ENCODE peak calls at places on chromosomes 13 and 19, in eight cellular contexts. S is AG10803; M is CD8-positive, alpha-beta T cell; Z is cardiac muscle cell; P is endothelial cell; B is body of pancreas; A is OCI-LY7; L is psoas muscle. W is an unnamed sample.

GRCh38 chr13:43303040-43303729 is 279.8 kb downstream of the DNAJC15 start:
- DNase-seq in S (peak), M (no peak), Z (peak), P (peak), B (peak), A (peak), L (peak), W (peak)

GRCh38 chr19:7868326-7868670 is 5.9 kb downstream of the PRR36 start:
- DNase-seq in S (no peak), M (peak), Z (no peak), P (no peak), B (no peak), A (no peak), L (no peak), W (no peak)

GRCh38 chr19:15303105-15303780 is 29.1 kb downstream of the BRD4 start:
- DNase-seq in S (peak), M (no peak), Z (no peak), P (no peak), B (no peak), A (no peak), L (no peak), W (no peak)

GRCh38 chr13:55062662-55063061 is 2034.0 kb downstream of the OLFM4 start:
- DNase-seq in S (no peak), M (no peak), Z (no peak), P (no peak), B (no peak), A (no peak), L (no peak), W (no peak)

GRCh38 chr13:101979825-101980224 is 422.0 kb downstream of the FGF14 start:
- DNase-seq in S (no peak), M (no peak), Z (no peak), P (no peak), B (no peak), A (no peak), L (no peak), W (no peak)

GRCh38 chr19:18393836-18394235 is 3.6 kb downstream of the LRRC25 start:
- DNase-seq in S (no peak), M (no peak), Z (no peak), P (no peak), B (no peak), A (peak), L (no peak), W (no peak)

GRCh38 chr19:30046522-30046921 is 104.5 kb downstream of the URI1 start:
- DNase-seq in S (no peak), M (no peak), Z (no peak), P (no peak), B (no peak), A (peak), L (no peak), W (no peak)

GRCh38 chr13:96958286-96958891 is 35.9 kb downstream of the OXGR1 start:
- DNase-seq in S (peak), M (no peak), Z (peak), P (peak), B (peak), A (peak), L (no peak), W (peak)

GRCh38 chr19:2602391-2603181 is 99.9 kb downstream of the GNG7 start:
- DNase-seq in S (peak), M (no peak), Z (peak), P (no peak), B (peak), A (no peak), L (peak), W (no peak)

GRCh38 chr19:29015569-29015968 is 197.4 kb downstream of the UQCRFS1 start:
- DNase-seq in S (no peak), M (no peak), Z (no peak), P (no peak), B (no peak), A (no peak), L (no peak), W (no peak)

GRCh38 chr13:52850396-52851152 is 2.1 kb upstream of the PCDH8 start:
- DNase-seq in S (peak), M (no peak), Z (peak), P (peak), B (peak), A (no peak), L (peak), W (peak)
- TF ChIP-seq CTCF in S (peak), M (no peak), Z (no peak), P (peak), B (no peak), A (peak), L (no peak), W (no peak)

GRCh38 chr13:22696433-22696832 is 484.3 kb upstream of the SGCG start:
- DNase-seq in S (no peak), M (no peak), Z (no peak), P (peak), B (no peak), A (no peak), L (no peak), W (no peak)

GRCh38 chr13:22698477-22698876 is 482.3 kb upstream of the SGCG start:
- DNase-seq in S (no peak), M (no peak), Z (no peak), P (no peak), B (no peak), A (no peak), L (no peak), W (no peak)

GRCh38 chr13:22703601-22704209 is 477.1 kb upstream of the SGCG start:
- DNase-seq in S (no peak), M (no peak), Z (no peak), P (no peak), B (no peak), A (no peak), L (no peak), W (no peak)

DNA sequence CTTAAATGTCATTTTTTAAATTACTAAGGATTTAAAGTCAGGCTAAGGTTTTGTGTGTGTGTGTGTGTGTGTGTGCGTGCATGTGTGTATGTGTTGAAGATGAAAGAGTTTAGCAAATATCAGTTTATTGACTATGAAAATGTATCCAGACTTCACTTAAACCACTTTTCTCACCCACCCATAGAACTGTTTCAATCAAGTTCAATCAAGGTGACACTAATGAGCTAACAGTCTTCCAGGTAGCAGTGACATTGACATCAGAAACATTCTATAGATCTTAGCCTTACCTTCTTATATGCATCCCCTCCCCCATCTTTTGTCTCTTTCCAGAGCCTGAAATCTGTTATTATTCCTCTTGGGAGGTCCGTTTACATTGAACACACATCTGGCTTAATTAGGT is 480.3 kb upstream of the SGCG start:
- DNase-seq in S (no peak), M (no peak), Z (no peak), P (no peak), B (no peak), A (no peak), L (no peak), W (no peak)
- TF ChIP-seq CTCF in S (no peak), M (no peak), Z (no peak), P (no peak), B (no peak), A (no peak), L (no peak), W (no peak)

GRCh38 chr19:54102421-54103169 is at the start of gene NDUFA3:
- DNase-seq in S (peak), M (peak), Z (peak), P (peak), B (peak), A (peak), L (peak), W (peak)

GRCh38 chr19:54100560-54100959 is at the start of gene OSCAR:
- DNase-seq in S (peak), M (no peak), Z (no peak), P (no peak), B (no peak), A (no peak), L (no peak), W (no peak)

GRCh38 chr19:54094601-54095000 is 6.0 kb downstream of the OSCAR start:
- DNase-seq in S (no peak), M (no peak), Z (no peak), P (no peak), B (no peak), A (no peak), L (no peak), W (no peak)

GRCh38 chr19:54095136-54095858 is 5.3 kb downstream of the OSCAR start:
- DNase-seq in S (no peak), M (no peak), Z (no peak), P (no peak), B (no peak), A (no peak), L (no peak), W (no peak)

GRCh38 chr19:54096642-54097106 is 3.9 kb downstream of the OSCAR start:
- DNase-seq in S (peak), M (peak), Z (no peak), P (no peak), B (no peak), A (peak), L (no peak), W (no peak)
- TF ChIP-seq CTCF in S (peak), M (no peak), Z (peak), P (no peak), B (no peak), A (peak), L (no peak), W (peak)

GRCh38 chr13:32315255-32316029 is at the start of the genes BRCA2 and ZAR1L:
- DNase-seq in S (peak), M (peak), Z (peak), P (peak), B (peak), A (peak), L (peak), W (peak)
- TF ChIP-seq CTCF in S (no peak), M (no peak), Z (no peak), P (no peak), B (no peak), A (no peak), L (no peak), W (no peak)

DNA sequence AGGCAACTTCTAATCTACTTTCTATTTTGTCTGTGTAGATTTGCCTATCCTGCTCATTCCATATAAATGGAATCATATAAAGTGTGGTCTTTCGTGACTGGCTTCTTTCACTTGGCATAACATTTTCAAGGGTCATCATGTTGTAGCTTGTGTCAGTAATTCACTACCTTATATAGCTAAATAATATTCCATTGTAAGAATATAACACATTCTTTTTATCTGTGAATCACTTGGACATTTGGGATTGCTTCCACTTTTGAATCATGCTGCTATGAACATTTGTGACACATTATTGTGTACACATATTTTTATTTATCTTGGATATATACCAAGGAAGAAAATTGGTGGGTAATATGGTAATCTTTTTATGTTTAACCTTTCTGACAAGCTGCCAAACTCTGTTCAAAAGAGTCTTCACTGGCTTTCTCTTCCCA is 89.0 kb upstream of the CSNK1A1L start:
- DNase-seq in S (peak), M (no peak), Z (no peak), P (no peak), B (no peak), A (no peak), L (no peak), W (no peak)
- TF ChIP-seq CTCF in S (no peak), M (no peak), Z (no peak), P (no peak), B (no peak), A (no peak), L (no peak), W (no peak)

GRCh38 chr13:73767747-73768315 is 366.4 kb downstream of the KLF12 start:
- DNase-seq in S (no peak), M (peak), Z (no peak), P (peak), B (no peak), A (peak), L (no peak), W (no peak)
- TF ChIP-seq CTCF in S (peak), M (peak), Z (peak), P (peak), B (no peak), A (peak), L (peak), W (peak)